ENCODE peak calls at places on chromosomes 16 and 17, in six cellular contexts. One of them, this sample, is unnamed.

GRCh38 chr16:54582631-54583250 is 296.2 kb upstream of the IRX3 start:
- DNase-seq in fibroblast of the aortic adventitia: no peak
- DNase-seq in A549: no peak
- DNase-seq in lower leg skin: no peak
- DNase-seq in left ventricle myocardium inferior: no peak
- DNase-seq in AG10803: no peak
- DNase-seq in this sample: no peak

GRCh38 chr17:34195987-34196386 is 59.1 kb upstream of the CCL2 start:
- DNase-seq in fibroblast of the aortic adventitia: no peak
- DNase-seq in A549: no peak
- DNase-seq in lower leg skin: no peak
- DNase-seq in left ventricle myocardium inferior: no peak
- DNase-seq in AG10803: no peak
- DNase-seq in this sample: no peak

GRCh38 chr17:4557626-4558310 is 2.6 kb upstream of the MYBBP1A start:
- DNase-seq in fibroblast of the aortic adventitia: no peak
- DNase-seq in A549: no peak
- DNase-seq in lower leg skin: no peak
- DNase-seq in left ventricle myocardium inferior: no peak
- DNase-seq in AG10803: no peak
- DNase-seq in this sample: no peak

GRCh38 chr16:12358898-12359297 is 382.4 kb downstream of the SNX29 start:
- DNase-seq in fibroblast of the aortic adventitia: no peak
- DNase-seq in A549: no peak
- DNase-seq in lower leg skin: no peak
- DNase-seq in left ventricle myocardium inferior: no peak
- DNase-seq in AG10803: no peak
- DNase-seq in this sample: no peak

GRCh38 chr16:49341706-49342105 is 31.9 kb upstream of the C16orf78 start:
- DNase-seq in fibroblast of the aortic adventitia: no peak
- DNase-seq in A549: no peak
- DNase-seq in lower leg skin: peak; percentile 67
- DNase-seq in left ventricle myocardium inferior: no peak
- DNase-seq in AG10803: no peak
- DNase-seq in this sample: no peak

GRCh38 chr17:49910094-49910857 is 58.7 kb upstream of the DLX4 start:
- DNase-seq in fibroblast of the aortic adventitia: no peak
- DNase-seq in A549: peak; percentile 39
- DNase-seq in lower leg skin: no peak
- DNase-seq in left ventricle myocardium inferior: no peak
- DNase-seq in AG10803: no peak
- DNase-seq in this sample: no peak

GRCh38 chr16:84055801-84056634 is 13.4 kb upstream of the SLC38A8 start:
- DNase-seq in fibroblast of the aortic adventitia: no peak
- DNase-seq in A549: no peak
- DNase-seq in lower leg skin: peak; percentile 56
- DNase-seq in left ventricle myocardium inferior: no peak
- DNase-seq in AG10803: no peak
- DNase-seq in this sample: no peak

GRCh38 chr17:76562734-76563148 is 22.9 kb downstream of the PRCD start:
- DNase-seq in fibroblast of the aortic adventitia: peak; percentile 79
- DNase-seq in A549: no peak
- DNase-seq in lower leg skin: no peak
- DNase-seq in left ventricle myocardium inferior: no peak
- DNase-seq in AG10803: peak; percentile 88
- DNase-seq in this sample: peak; percentile 97

GRCh38 chr17:73983623-73984410 is 219.7 kb upstream of the RPL38 start:
- DNase-seq in fibroblast of the aortic adventitia: no peak
- DNase-seq in A549: no peak
- DNase-seq in lower leg skin: no peak
- DNase-seq in left ventricle myocardium inferior: no peak
- DNase-seq in AG10803: no peak
- DNase-seq in this sample: no peak

GRCh38 chr17:36755586-36755985 is 154.2 kb downstream of the MRM1 start:
- DNase-seq in fibroblast of the aortic adventitia: no peak
- DNase-seq in A549: peak; percentile 74
- DNase-seq in lower leg skin: no peak
- DNase-seq in left ventricle myocardium inferior: no peak
- DNase-seq in AG10803: no peak
- DNase-seq in this sample: no peak

GRCh38 chr16:68079616-68080344 is 5.4 kb upstream of the NFATC3 start:
- DNase-seq in fibroblast of the aortic adventitia: no peak
- DNase-seq in A549: no peak
- DNase-seq in lower leg skin: peak; percentile 94
- DNase-seq in left ventricle myocardium inferior: peak; percentile 83
- DNase-seq in AG10803: no peak
- DNase-seq in this sample: no peak

GRCh38 chr17:75638893-75639292 is 5.7 kb downstream of the SMIM5 start:
- DNase-seq in fibroblast of the aortic adventitia: no peak
- DNase-seq in A549: no peak
- DNase-seq in lower leg skin: no peak
- DNase-seq in left ventricle myocardium inferior: peak; percentile 52
- DNase-seq in AG10803: no peak
- DNase-seq in this sample: no peak

GRCh38 chr17:61635913-61636432 is 45.0 kb upstream of the NACA2 start:
- DNase-seq in fibroblast of the aortic adventitia: peak; percentile 77
- DNase-seq in A549: peak; percentile 66
- DNase-seq in lower leg skin: no peak
- DNase-seq in left ventricle myocardium inferior: no peak
- DNase-seq in AG10803: peak; percentile 55
- DNase-seq in this sample: peak; percentile 79
- TF ChIP-seq CTCF in fibroblast of the aortic adventitia: peak; percentile 86
- TF ChIP-seq CTCF in A549: peak; percentile 91
- TF ChIP-seq CTCF in lower leg skin: no peak
- TF ChIP-seq CTCF in left ventricle myocardium inferior: peak; percentile 45
- TF ChIP-seq CTCF in AG10803: peak; percentile 88
- TF ChIP-seq CTCF in this sample: peak; percentile 74

DNA sequence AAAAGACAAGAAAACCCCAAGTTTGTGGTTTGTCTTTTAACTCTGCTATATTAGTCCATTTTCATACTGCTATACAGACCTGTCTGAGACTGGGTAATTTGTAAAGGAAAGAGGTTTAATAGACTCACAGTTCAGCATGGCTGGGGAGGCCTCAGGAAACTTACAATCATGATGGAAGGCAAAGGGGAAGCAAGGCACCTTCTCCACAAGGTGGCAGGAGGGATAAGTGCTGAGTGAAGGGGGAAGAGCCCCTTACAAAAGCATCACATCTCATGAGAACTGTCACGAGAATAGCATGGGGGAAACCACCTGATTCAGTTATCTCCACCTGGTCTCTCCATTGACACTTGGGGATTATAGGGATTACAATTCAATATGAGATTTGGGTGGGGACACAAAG is 13.5 kb upstream of the ADAM11 start:
- DNase-seq in fibroblast of the aortic adventitia: no peak
- DNase-seq in A549: no peak
- DNase-seq in lower leg skin: no peak
- DNase-seq in left ventricle myocardium inferior: no peak
- DNase-seq in AG10803: no peak
- DNase-seq in this sample: no peak
- H3K4me3 ChIP-seq in fibroblast of the aortic adventitia: no peak overlapping the region
- H3K4me3 ChIP-seq in A549: no peak overlapping the region
- H3K4me3 ChIP-seq in lower leg skin: no peak overlapping the region
- H3K4me3 ChIP-seq in left ventricle myocardium inferior: no peak overlapping the region
- H3K4me3 ChIP-seq in AG10803: no peak overlapping the region
- H3K4me3 ChIP-seq in this sample: no peak overlapping the region

GRCh38 chr17:9225305-9226101 is 204.2 kb downstream of the NTN1 start:
- DNase-seq in fibroblast of the aortic adventitia: no peak
- DNase-seq in A549: no peak
- DNase-seq in lower leg skin: no peak
- DNase-seq in left ventricle myocardium inferior: no peak
- DNase-seq in AG10803: no peak
- DNase-seq in this sample: no peak
- TF ChIP-seq CTCF in fibroblast of the aortic adventitia: no peak
- TF ChIP-seq CTCF in A549: no peak
- TF ChIP-seq CTCF in lower leg skin: no peak
- TF ChIP-seq CTCF in left ventricle myocardium inferior: no peak
- TF ChIP-seq CTCF in AG10803: peak; percentile 16
- TF ChIP-seq CTCF in this sample: peak; percentile 2

DNA sequence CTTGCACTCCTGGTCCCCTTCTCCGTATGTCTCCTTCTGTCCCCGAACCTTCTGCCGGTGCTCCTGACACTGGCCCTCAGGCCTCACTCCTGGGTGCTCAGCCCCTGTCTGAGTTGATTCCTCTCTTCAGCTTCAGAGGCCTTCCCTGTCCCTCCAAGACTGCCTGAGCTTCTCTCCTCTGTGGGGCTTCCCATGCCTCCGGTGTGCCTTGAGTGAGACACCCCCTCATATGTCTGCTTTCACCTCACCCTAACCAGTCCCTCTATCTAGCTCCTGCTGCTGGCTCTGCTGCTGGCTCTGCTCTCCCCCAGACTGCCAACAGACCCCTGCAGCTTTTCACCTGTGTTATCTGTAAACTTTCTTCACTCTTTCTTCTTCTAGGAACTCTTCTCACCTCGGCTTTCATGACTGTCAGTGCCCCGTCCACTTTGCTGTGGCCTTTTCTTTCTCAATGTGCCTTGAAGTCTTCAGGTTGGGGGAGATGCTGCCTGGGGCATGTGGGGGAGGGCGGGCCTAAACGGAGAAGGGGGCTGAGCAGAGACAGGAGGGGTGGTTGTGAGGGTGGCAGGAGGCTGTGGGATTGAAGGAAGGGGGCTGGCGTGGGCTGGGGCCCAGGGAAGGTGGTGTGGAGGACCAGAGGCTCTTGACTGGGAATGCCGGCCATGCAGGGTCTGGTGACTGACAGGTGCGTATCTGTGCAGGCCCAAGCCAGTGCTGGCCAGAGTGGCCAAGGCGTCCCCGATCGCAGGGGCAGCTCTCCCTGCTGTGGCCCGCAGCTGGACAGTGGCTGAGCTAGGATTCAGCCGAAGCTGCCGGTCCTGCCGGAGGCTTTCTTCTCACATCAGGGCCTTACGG is 81.3 kb downstream of the METRNL start:
- DNase-seq in fibroblast of the aortic adventitia: no peak
- DNase-seq in A549: no peak
- DNase-seq in lower leg skin: peak; percentile 76
- DNase-seq in left ventricle myocardium inferior: no peak
- DNase-seq in AG10803: no peak
- DNase-seq in this sample: no peak
- H3K4me3 ChIP-seq in fibroblast of the aortic adventitia: no peak overlapping the region
- H3K4me3 ChIP-seq in A549: no peak overlapping the region
- H3K4me3 ChIP-seq in lower leg skin: no peak overlapping the region
- H3K4me3 ChIP-seq in left ventricle myocardium inferior: no peak overlapping the region
- H3K4me3 ChIP-seq in AG10803: no peak overlapping the region
- H3K4me3 ChIP-seq in this sample: no peak overlapping the region